ENCODE peak calls at places on chromosomes 11 and 22, in five cellular contexts. K, R, H, D and L are unnamed samples.

GRCh38 chr11:116192509-116193206 is 580.1 kb downstream of the BUD13 start:
- DNase-seq in K (no peak), R (no peak), H (no peak), D (no peak), L (no peak)

GRCh38 chr11:72974487-72975205 is 160.4 kb downstream of the ATG16L2 start:
- DNase-seq in K (peak; percentile 76), R (no peak), H (no peak), D (no peak), L (no peak)

GRCh38 chr11:19072464-19072863 is 11.9 kb upstream of the MRGPRX2 start:
- DNase-seq in K (no peak), R (peak; percentile 86), H (no peak), D (no peak), L (no peak)

GRCh38 chr11:8604078-8604723 is 10.2 kb upstream of the STK33 start:
- DNase-seq in K (peak; percentile 100), R (peak; percentile 58), H (peak; percentile 100), D (peak; percentile 45), L (peak; percentile 100)

GRCh38 chr22:45977551-45978274 is 751 bp upstream of the WNT7B start:
- DNase-seq in K (no peak), R (no peak), H (no peak), D (no peak), L (no peak)

GRCh38 chr11:3220521-3221407 is 2.2 kb upstream of the MRGPRG start:
- DNase-seq in K (no peak), R (peak; percentile 24), H (no peak), D (peak; percentile 13), L (no peak)

GRCh38 chr22:47063606-47064005 is 301.2 kb downstream of the TBC1D22A start:
- DNase-seq in K (no peak), R (peak; percentile 3), H (no peak), D (no peak), L (no peak)

GRCh38 chr11:119572481-119573424 is 149.8 kb upstream of the THY1 start:
- DNase-seq in K (no peak), R (no peak), H (no peak), D (no peak), L (no peak)

GRCh38 chr11:33716236-33716635 is 15.6 kb upstream of the C11orf91 start:
- DNase-seq in K (peak; percentile 63), R (no peak), H (peak; percentile 48), D (no peak), L (no peak)

DNA sequence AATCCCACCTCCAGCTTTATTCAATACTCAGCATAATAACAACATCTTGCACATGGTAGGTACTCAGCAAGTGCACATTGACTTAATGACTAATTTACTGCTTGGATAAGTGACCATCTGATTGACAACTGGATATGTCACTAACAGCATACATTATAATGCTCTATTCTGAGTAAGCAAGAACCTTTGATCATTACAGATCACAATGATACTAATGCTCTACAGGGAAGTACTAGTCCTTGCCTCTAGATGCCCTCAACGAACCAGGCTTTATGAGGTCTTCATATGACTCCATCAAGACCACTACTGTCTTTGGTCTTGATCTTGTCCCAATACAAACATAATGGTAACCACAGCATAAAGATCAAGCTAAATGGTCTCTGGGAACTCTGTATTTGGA is 167.6 kb upstream of the MTMR2 start:
- DNase-seq in K (no peak), R (no peak), H (no peak), D (no peak), L (no peak)
- TF ChIP-seq CTCF in K (no peak), R (no peak), H (no peak), D (no peak), L (peak; percentile 18)

GRCh38 chr11:87198266-87198881 is 160.6 kb downstream of the TMEM135 start:
- DNase-seq in K (peak; percentile 13), R (no peak), H (no peak), D (no peak), L (no peak)
- TF ChIP-seq CTCF in K (no peak), R (no peak), H (no peak), D (no peak), L (no peak)

GRCh38 chr11:114099392-114100178 is 40.1 kb downstream of the ZBTB16 start:
- DNase-seq in K (peak; percentile 46), R (no peak), H (peak; percentile 52), D (no peak), L (no peak)
- TF ChIP-seq CTCF in K (no peak), R (no peak), H (no peak), D (no peak), L (no peak)

DNA sequence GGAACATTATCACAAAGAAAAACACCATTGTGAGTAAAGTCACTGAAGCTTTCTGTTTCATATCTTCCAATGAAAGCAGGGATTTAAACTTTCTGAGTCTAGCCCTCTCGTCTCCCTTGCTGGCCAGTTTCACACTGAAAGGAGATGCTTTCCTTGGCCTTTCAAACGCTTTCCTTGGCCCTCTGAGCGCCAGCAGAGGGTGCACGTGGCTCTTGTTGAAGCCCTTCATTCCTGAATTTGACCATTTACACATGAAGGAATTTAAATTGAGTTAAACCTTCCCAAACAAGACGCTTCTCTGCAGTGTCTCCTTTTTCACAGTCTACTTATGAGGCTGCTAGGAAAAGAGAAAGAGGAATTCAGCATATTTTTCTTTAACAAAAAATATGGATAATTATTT is 21.5 kb downstream of the NNMT start:
- DNase-seq in K (peak; percentile 65), R (no peak), H (peak; percentile 71), D (peak; percentile 55), L (no peak)
- TF ChIP-seq CTCF in K (peak; percentile 47), R (peak; percentile 17), H (peak; percentile 64), D (peak; percentile 34), L (peak; percentile 58)

GRCh38 chr11:124778281-124778680 is 16.2 kb upstream of the ESAM start:
- DNase-seq in K (no peak), R (no peak), H (no peak), D (no peak), L (no peak)
- TF ChIP-seq CTCF in K (peak; percentile 29), R (no peak), H (peak; percentile 23), D (no peak), L (peak; percentile 4)

GRCh38 chr11:107009190-107009589 is 9.1 kb downstream of the GUCY1A2 start:
- DNase-seq in K (no peak), R (no peak), H (no peak), D (no peak), L (no peak)
- TF ChIP-seq CTCF in K (no peak), R (no peak), H (no peak), D (no peak), L (no peak)

DNA sequence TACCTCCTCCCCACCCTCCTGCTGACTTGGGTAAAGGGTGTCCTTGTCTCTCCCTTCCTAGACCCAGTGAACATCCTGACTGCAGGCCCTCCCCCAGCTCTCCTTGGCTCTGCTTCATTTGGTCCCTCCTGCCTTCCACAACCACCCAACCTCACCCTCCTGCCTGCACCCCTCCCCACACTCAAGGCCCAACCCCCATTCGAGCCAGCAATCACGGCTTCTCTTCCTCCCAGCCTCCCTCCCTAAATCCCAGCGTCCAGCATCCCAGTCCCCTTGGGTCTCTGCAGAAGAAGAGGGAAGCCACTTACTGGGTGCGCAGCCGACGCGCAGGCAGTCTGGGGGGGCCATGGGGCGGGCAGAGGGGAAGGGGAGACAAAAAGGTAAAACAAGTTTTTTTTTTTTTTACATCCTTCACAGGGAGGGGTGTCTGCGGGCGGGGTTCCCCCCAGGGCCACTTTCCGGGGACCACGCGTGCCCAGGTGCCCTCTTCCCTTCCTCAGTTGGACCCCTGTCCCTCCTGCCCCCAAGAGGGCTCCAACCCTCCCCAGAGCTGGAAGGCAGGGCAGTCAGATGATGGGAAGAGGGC is 62.5 kb downstream of the SLC22A12 start:
- DNase-seq in K (no peak), R (no peak), H (no peak), D (no peak), L (no peak)
- TF ChIP-seq CTCF in K (no peak), R (no peak), H (no peak), D (no peak), L (no peak)

GRCh38 chr11:107804219-107804618 is 54.4 kb downstream of the SLC35F2 start:
- DNase-seq in K (no peak), R (no peak), H (no peak), D (no peak), L (no peak)
- TF ChIP-seq CTCF in K (no peak), R (no peak), H (no peak), D (no peak), L (no peak)